ENCODE peak calls at places on chromosomes 1 and 21, in four cellular contexts. L, Q, I and K are unnamed samples.
A peak's percentile ranks its signal among the peaks of the same experiment; 100 is the strongest.

GRCh38 chr1:15304708-15305326 is 57.8 kb downstream of the FHAD1 start:
- DNase-seq in L (peak; percentile 69), Q (peak; percentile 80), I (peak; percentile 65), K (peak; percentile 91)

GRCh38 chr21:45030637-45031218 is 43.7 kb upstream of the ADARB1 start:
- DNase-seq in L (no peak), Q (no peak), I (no peak), K (no peak)

GRCh38 chr1:92408825-92409224 is 77.9 kb downstream of the GFI1 start:
- DNase-seq in L (no peak), Q (no peak), I (no peak), K (no peak)

GRCh38 chr21:45467221-45467779 is 62.3 kb downstream of the COL18A1 start:
- DNase-seq in L (peak; percentile 15), Q (no peak), I (no peak), K (no peak)

GRCh38 chr1:205532996-205533728 is 28.7 kb downstream of the CDK18 start:
- DNase-seq in L (no peak), Q (no peak), I (no peak), K (no peak)

GRCh38 chr1:106962591-106962990 is 93.9 kb upstream of the PRMT6 start:
- DNase-seq in L (no peak), Q (no peak), I (no peak), K (no peak)

GRCh38 chr1:21565285-21565684 is 56.1 kb downstream of the ALPL start:
- DNase-seq in L (no peak), Q (no peak), I (no peak), K (no peak)

GRCh38 chr1:213017447-213018273 is 2.0 kb upstream of the ANGEL2 start:
- DNase-seq in L (no peak), Q (no peak), I (no peak), K (no peak)

GRCh38 chr1:199122532-199123311 is 483.9 kb downstream of the PTPRC start:
- DNase-seq in L (no peak), Q (no peak), I (no peak), K (no peak)

GRCh38 chr1:150626150-150626549 is 3.3 kb downstream of the ENSA start:
- DNase-seq in L (no peak), Q (no peak), I (no peak), K (no peak)

GRCh38 chr1:50967416-50968020 is 2.5 kb upstream of the CDKN2C start:
- DNase-seq in L (no peak), Q (no peak), I (no peak), K (no peak)

GRCh38 chr1:2931722-2932401 is 89.4 kb upstream of the ACTRT2 start:
- DNase-seq in L (no peak), Q (no peak), I (no peak), K (no peak)

GRCh38 chr1:94648225-94649007 is 106.9 kb upstream of the F3 start:
- DNase-seq in L (no peak), Q (no peak), I (no peak), K (no peak)

GRCh38 chr1:51818487-51818886 is 60.0 kb downstream of the NRDC start:
- DNase-seq in L (no peak), Q (no peak), I (no peak), K (no peak)

GRCh38 chr1:6108937-6109636 is 63.4 kb downstream of the KCNAB2 start:
- DNase-seq in L (peak; percentile 23), Q (peak; percentile 32), I (peak; percentile 55), K (peak; percentile 64)

GRCh38 chr21:27831177-27831576 is 864.3 kb upstream of the ADAMTS5 start:
- DNase-seq in L (no peak), Q (no peak), I (no peak), K (no peak)

GRCh38 chr1:212525479-212526110 is 83.0 kb upstream of the ATF3 start:
- DNase-seq in L (no peak), Q (no peak), I (no peak), K (no peak)

GRCh38 chr1:233907139-233907538 is 2.7 kb downstream of the SLC35F3 start:
- DNase-seq in L (no peak), Q (no peak), I (no peak), K (no peak)

GRCh38 chr1:219959540-219960208 is 31.3 kb upstream of the SLC30A10 start:
- DNase-seq in L (no peak), Q (no peak), I (peak; percentile 28), K (peak; percentile 32)

GRCh38 chr1:21302747-21303715 is 12.8 kb upstream of the ECE1 start:
- DNase-seq in L (no peak), Q (no peak), I (no peak), K (no peak)

GRCh38 chr21:29005696-29006095 is 13.0 kb upstream of the LTN1 start:
- DNase-seq in L (no peak), Q (no peak), I (no peak), K (no peak)

GRCh38 chr1:229998980-229999379 is 68.1 kb upstream of the GALNT2 start:
- DNase-seq in L (no peak), Q (no peak), I (no peak), K (no peak)

GRCh38 chr1:181324797-181325616 is 158.3 kb upstream of the CACNA1E start:
- DNase-seq in L (no peak), Q (no peak), I (peak; percentile 54), K (no peak)

GRCh38 chr21:26115899-26116298 is 54.7 kb downstream of the APP start:
- DNase-seq in L (no peak), Q (no peak), I (no peak), K (no peak)

GRCh38 chr1:110196917-110197782 is 13.0 kb upstream of the KCNC4 start:
- DNase-seq in L (peak; percentile 62), Q (peak; percentile 68), I (peak; percentile 70), K (peak; percentile 70)

GRCh38 chr1:27137544-27138075 is 17.3 kb downstream of the SLC9A1 start:
- DNase-seq in L (no peak), Q (no peak), I (no peak), K (no peak)

GRCh38 chr1:211695135-211695816 is 19.9 kb upstream of the NEK2 start:
- DNase-seq in L (no peak), Q (no peak), I (peak; percentile 93), K (no peak)

GRCh38 chr1:77134359-77134758 is 84.9 kb downstream of the PIGK start:
- DNase-seq in L (no peak), Q (no peak), I (no peak), K (no peak)

GRCh38 chr1:220045356-220046051 is 801 bp downstream of the EPRS1 start:
- DNase-seq in L (no peak), Q (peak; percentile 51), I (no peak), K (no peak)

GRCh38 chr1:206002833-206003532 is at the start of gene RAB7B:
- DNase-seq in L (no peak), Q (peak; percentile 5), I (no peak), K (no peak)